ENCODE peak calls at places on chromosomes 2 and 18, in four cellular contexts. J is HCT116, C is PC-9, K is HepG2. E is an unnamed sample.

GRCh38 chr2:218780851-218781690 is 876 bp upstream of the CYP27A1 start:
- DNase-seq in J (no peak), C (no peak), K (peak), E (no peak)

GRCh38 chr2:146837857-146838256 is 1007.0 kb upstream of the ACVR2A start:
- DNase-seq in J (no peak), C (peak), K (no peak), E (no peak)

GRCh38 chr2:218343591-218343990 is 13.1 kb upstream of the CATIP start:
- DNase-seq in J (no peak), C (no peak), K (no peak), E (no peak)

GRCh38 chr2:210072922-210073509 is 70.6 kb downstream of the RPE start:
- DNase-seq in J (peak), C (no peak), K (peak), E (no peak)

GRCh38 chr2:176001281-176001902 is 675 bp downstream of the LNPK start:
- DNase-seq in J (no peak), C (peak), K (peak), E (no peak)

GRCh38 chr18:49648326-49648725 is 86.5 kb downstream of the LIPG start:
- DNase-seq in J (no peak), C (no peak), K (no peak), E (no peak)

GRCh38 chr2:188983427-188984101 is 9.4 kb downstream of the COL3A1 start:
- DNase-seq in J (peak), C (no peak), K (peak), E (no peak)

GRCh38 chr18:9095297-9096012 is 7.0 kb upstream of the NDUFV2 start:
- DNase-seq in J (no peak), C (no peak), K (peak), E (no peak)

GRCh38 chr2:143975216-143975615 is 544.7 kb downstream of the ZEB2 start:
- DNase-seq in J (no peak), C (no peak), K (no peak), E (no peak)

GRCh38 chr2:28567076-28567471 is 71.2 kb downstream of the PLB1 start:
- DNase-seq in J (no peak), C (no peak), K (no peak), E (no peak)

GRCh38 chr2:226564667-226565066 is 235.0 kb downstream of the IRS1 start:
- DNase-seq in J (no peak), C (no peak), K (no peak), E (peak)

GRCh38 chr2:153872311-153873061 is 764 bp downstream of the GALNT13 start:
- DNase-seq in J (no peak), C (no peak), K (no peak), E (no peak)

GRCh38 chr2:231138699-231139098 is 13.9 kb upstream of the HTR2B start:
- DNase-seq in J (no peak), C (no peak), K (no peak), E (no peak)

GRCh38 chr18:67183398-67183797 is 333.1 kb downstream of the DSEL start:
- DNase-seq in J (no peak), C (no peak), K (no peak), E (no peak)

DNA sequence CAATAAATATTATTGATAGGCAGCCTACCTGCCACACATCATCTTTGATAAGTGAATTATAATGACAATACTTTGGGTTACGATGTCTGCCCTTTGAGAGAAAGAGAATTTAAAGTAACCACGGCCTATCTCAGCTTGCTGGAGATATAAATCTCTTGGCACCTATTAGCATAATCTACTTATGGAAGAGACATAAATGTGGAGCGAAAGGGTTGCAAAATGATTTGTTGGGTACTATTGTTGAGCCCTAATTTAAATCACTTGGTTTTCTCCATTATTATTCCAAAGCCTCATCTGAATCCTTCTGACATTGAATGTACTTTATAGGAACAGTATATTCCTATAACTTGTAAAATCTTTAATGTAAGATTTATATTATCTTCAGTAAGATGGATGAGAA is 520.1 kb downstream of the DPP10 start:
- DNase-seq in J (no peak), C (no peak), K (no peak), E (no peak)
- TF ChIP-seq EZH2 in J (no peak), C (no peak), K (no peak), E (no peak)

DNA sequence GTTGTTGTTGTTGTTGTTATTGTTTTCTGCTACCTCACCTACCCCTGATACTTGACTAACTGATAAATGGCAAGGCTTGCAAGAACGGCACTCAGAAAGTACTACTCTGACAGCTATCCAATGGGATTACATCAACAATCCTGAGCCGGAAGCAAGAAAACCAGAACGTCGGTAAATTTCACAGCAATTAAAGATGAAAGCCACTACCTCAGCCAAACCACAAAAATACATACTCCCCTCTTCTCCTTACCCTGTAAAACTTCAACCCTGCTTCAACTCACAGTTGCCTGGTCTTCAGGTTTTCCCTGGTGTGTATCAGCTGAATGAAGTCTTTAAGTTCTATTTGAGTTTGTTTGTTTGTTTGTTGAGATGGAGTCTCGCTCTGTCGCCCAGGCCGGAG is 293.7 kb upstream of the RND3 start:
- DNase-seq in J (no peak), C (no peak), K (no peak), E (no peak)
- H2AFZ ChIP-seq in J (no peak), C (no peak), K (no peak), E (no peak)

GRCh38 chr2:26691140-26691539 is 1.4 kb upstream of the KCNK3 start:
- DNase-seq in J (no peak), C (no peak), K (no peak), E (no peak)

GRCh38 chr2:26693287-26693849 is 846 bp downstream of the KCNK3 start:
- DNase-seq in J (no peak), C (no peak), K (no peak), E (no peak)

GRCh38 chr2:26691881-26692813 is at the start of gene KCNK3:
- DNase-seq in J (no peak), C (peak), K (no peak), E (no peak)

GRCh38 chr2:26694001-26694400 is 1.5 kb downstream of the KCNK3 start:
- DNase-seq in J (no peak), C (no peak), K (no peak), E (no peak)

DNA sequence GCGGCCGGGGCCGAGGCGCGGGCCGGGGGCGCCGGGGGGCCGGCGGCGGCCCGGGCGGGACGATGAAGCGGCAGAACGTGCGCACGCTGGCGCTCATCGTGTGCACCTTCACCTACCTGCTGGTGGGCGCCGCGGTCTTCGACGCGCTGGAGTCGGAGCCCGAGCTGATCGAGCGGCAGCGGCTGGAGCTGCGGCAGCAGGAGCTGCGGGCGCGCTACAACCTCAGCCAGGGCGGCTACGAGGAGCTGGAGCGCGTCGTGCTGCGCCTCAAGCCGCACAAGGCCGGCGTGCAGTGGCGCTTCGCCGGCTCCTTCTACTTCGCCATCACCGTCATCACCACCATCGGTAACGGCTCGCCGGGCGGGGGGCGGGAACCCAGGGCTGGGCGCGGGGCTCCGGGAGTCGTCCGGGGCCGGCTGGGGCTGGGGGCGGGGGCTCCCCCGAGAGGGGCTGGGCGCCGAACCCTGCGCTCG is 328 bp downstream of the KCNK3 start:
- DNase-seq in J (no peak), C (no peak), K (no peak), E (no peak)
- TF ChIP-seq EZH2 in J (no peak), C (no peak), K (no peak), E (no peak)

GRCh38 chr2:191478754-191479679 is 198.9 kb upstream of the NABP1 start:
- DNase-seq in J (no peak), C (no peak), K (peak), E (no peak)
- H2AFZ ChIP-seq in J (no peak), C (no peak), K (no peak), E (peak)

DNA sequence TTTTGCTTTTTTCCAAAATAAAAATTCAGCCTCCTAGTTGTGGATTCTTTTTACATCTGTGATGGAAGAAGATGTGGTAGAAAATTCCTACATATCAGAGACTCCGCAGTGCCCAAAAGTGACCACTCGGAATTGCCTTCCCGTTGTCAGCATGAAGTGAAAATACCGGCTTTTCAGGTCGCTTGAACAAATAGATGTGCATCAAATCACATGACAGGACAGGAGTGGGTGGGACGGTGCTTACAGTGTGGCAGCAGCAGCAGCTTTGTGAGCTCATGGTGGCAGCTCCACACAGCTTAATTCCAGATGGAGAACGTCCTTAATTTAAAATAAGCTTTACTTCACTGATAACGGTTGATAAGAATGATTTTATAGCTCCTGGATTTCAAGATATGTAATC is 20.3 kb downstream of the SALL3 start:
- DNase-seq in J (peak), C (no peak), K (no peak), E (no peak)
- TF ChIP-seq EZH2 in J (no peak), C (no peak), K (no peak), E (no peak)

DNA sequence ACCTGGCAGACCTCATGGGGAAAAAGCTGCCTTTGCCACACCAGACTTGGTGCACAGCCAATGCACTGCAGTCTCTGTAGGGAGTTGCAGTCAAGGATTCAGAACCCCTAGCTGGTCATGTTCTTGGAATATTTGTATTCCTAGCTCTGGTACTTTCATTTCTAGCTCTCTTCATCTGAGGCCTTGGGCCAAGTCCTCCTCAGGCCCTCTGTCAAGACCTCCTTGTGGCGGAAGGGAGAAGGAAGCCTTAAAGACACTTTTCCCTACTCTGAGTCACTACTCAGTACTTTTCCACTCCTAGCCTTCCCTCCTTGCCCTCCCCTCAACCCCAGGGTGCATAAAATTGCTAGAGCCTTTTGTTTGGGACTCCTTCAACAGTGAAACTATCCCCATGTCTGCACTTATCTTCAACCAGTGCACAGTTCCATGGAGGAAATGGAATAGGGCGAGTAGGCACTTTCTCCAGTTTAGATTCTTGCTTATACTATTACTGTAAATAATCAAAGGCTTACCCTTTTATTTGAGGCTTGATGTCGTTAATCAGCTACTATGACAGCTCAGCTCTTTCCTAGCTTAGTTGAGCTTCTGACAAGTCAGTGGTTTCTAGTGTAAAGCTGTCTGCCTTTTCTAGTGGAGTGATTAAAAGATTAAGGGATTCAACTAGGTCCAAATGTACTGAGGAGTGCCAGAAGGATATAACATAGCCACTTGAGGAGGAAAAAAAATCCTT is 15.8 kb downstream of the M1AP start:
- DNase-seq in J (peak), C (no peak), K (no peak), E (no peak)
- H2AFZ ChIP-seq in J (no peak), C (no peak), K (no peak), E (no peak)

GRCh38 chr2:232876071-232876977 is 6.3 kb downstream of the SNORC start:
- DNase-seq in J (no peak), C (peak), K (no peak), E (no peak)
- TF ChIP-seq EZH2 in J (no peak), C (no peak), K (no peak), E (no peak)

E was measured in keratinocyte.